ENCODE peak calls at places on chromosome 9, in eight cellular contexts. One of them, this sample, is unnamed.

GRCh38 chr9:3526903-3527652 is 1.3 kb upstream of the RFX3 start:
- DNase-seq in psoas muscle: peak
- DNase-seq in Caco-2: no peak
- DNase-seq in endodermal cell: peak
- DNase-seq in foreskin fibroblast: no peak
- DNase-seq in CD4-positive, alpha-beta T cell: no peak
- DNase-seq in heart left ventricle: no peak
- DNase-seq in GM12865: peak
- DNase-seq in this sample: peak

GRCh38 chr9:96006961-96007360 is 131.5 kb downstream of the ERCC6L2 start:
- DNase-seq in psoas muscle: no peak
- DNase-seq in Caco-2: no peak
- DNase-seq in endodermal cell: no peak
- DNase-seq in foreskin fibroblast: peak
- DNase-seq in CD4-positive, alpha-beta T cell: no peak
- DNase-seq in heart left ventricle: no peak
- DNase-seq in GM12865: no peak
- DNase-seq in this sample: no peak

GRCh38 chr9:133529874-133530273 is 4.6 kb upstream of the ADAMTSL2 start:
- DNase-seq in psoas muscle: no peak
- DNase-seq in Caco-2: no peak
- DNase-seq in endodermal cell: no peak
- DNase-seq in foreskin fibroblast: no peak
- DNase-seq in CD4-positive, alpha-beta T cell: no peak
- DNase-seq in heart left ventricle: no peak
- DNase-seq in GM12865: no peak
- DNase-seq in this sample: no peak

GRCh38 chr9:4620881-4621555 is 41.1 kb upstream of the PLPP6 start:
- DNase-seq in psoas muscle: no peak
- DNase-seq in Caco-2: no peak
- DNase-seq in endodermal cell: no peak
- DNase-seq in foreskin fibroblast: no peak
- DNase-seq in CD4-positive, alpha-beta T cell: no peak
- DNase-seq in heart left ventricle: no peak
- DNase-seq in GM12865: no peak
- DNase-seq in this sample: no peak

GRCh38 chr9:128558431-128559310 is 6.3 kb downstream of the SPTAN1 start:
- DNase-seq in psoas muscle: peak
- DNase-seq in Caco-2: peak
- DNase-seq in endodermal cell: peak
- DNase-seq in foreskin fibroblast: peak
- DNase-seq in CD4-positive, alpha-beta T cell: no peak
- DNase-seq in heart left ventricle: peak
- DNase-seq in GM12865: peak
- DNase-seq in this sample: peak

GRCh38 chr9:7910426-7911015 is 110.9 kb upstream of the DMAC1 start:
- DNase-seq in psoas muscle: no peak
- DNase-seq in Caco-2: no peak
- DNase-seq in endodermal cell: no peak
- DNase-seq in foreskin fibroblast: no peak
- DNase-seq in CD4-positive, alpha-beta T cell: no peak
- DNase-seq in heart left ventricle: peak
- DNase-seq in GM12865: no peak
- DNase-seq in this sample: no peak

GRCh38 chr9:16309350-16310271 is 560.9 kb downstream of the BNC2 start:
- DNase-seq in psoas muscle: peak
- DNase-seq in Caco-2: no peak
- DNase-seq in endodermal cell: no peak
- DNase-seq in foreskin fibroblast: peak
- DNase-seq in CD4-positive, alpha-beta T cell: no peak
- DNase-seq in heart left ventricle: peak
- DNase-seq in GM12865: no peak
- DNase-seq in this sample: no peak

GRCh38 chr9:125397736-125398135 is 136.1 kb downstream of the GAPVD1 start:
- DNase-seq in psoas muscle: no peak
- DNase-seq in Caco-2: no peak
- DNase-seq in endodermal cell: no peak
- DNase-seq in foreskin fibroblast: no peak
- DNase-seq in CD4-positive, alpha-beta T cell: no peak
- DNase-seq in heart left ventricle: no peak
- DNase-seq in GM12865: no peak
- DNase-seq in this sample: no peak

GRCh38 chr9:16715404-16715803 is 155.1 kb downstream of the BNC2 start:
- DNase-seq in psoas muscle: no peak
- DNase-seq in Caco-2: no peak
- DNase-seq in endodermal cell: no peak
- DNase-seq in foreskin fibroblast: no peak
- DNase-seq in CD4-positive, alpha-beta T cell: no peak
- DNase-seq in heart left ventricle: no peak
- DNase-seq in GM12865: no peak
- DNase-seq in this sample: no peak

GRCh38 chr9:88691811-88692210 is 156.8 kb downstream of the NXNL2 start:
- DNase-seq in psoas muscle: no peak
- DNase-seq in Caco-2: no peak
- DNase-seq in endodermal cell: no peak
- DNase-seq in foreskin fibroblast: peak
- DNase-seq in CD4-positive, alpha-beta T cell: no peak
- DNase-seq in heart left ventricle: no peak
- DNase-seq in GM12865: peak
- DNase-seq in this sample: no peak

GRCh38 chr9:117305454-117305853 is 109.4 kb downstream of the ASTN2 start:
- DNase-seq in psoas muscle: no peak
- DNase-seq in Caco-2: no peak
- DNase-seq in endodermal cell: no peak
- DNase-seq in foreskin fibroblast: no peak
- DNase-seq in CD4-positive, alpha-beta T cell: no peak
- DNase-seq in heart left ventricle: no peak
- DNase-seq in GM12865: no peak
- DNase-seq in this sample: no peak

GRCh38 chr9:89532478-89532877 is 34.6 kb upstream of the SEMA4D start:
- DNase-seq in psoas muscle: no peak
- DNase-seq in Caco-2: no peak
- DNase-seq in endodermal cell: no peak
- DNase-seq in foreskin fibroblast: no peak
- DNase-seq in CD4-positive, alpha-beta T cell: no peak
- DNase-seq in heart left ventricle: no peak
- DNase-seq in GM12865: no peak
- DNase-seq in this sample: no peak

GRCh38 chr9:26261503-26262330 is 583.5 kb upstream of the TUSC1 start:
- DNase-seq in psoas muscle: no peak
- DNase-seq in Caco-2: peak
- DNase-seq in endodermal cell: peak
- DNase-seq in foreskin fibroblast: peak
- DNase-seq in CD4-positive, alpha-beta T cell: no peak
- DNase-seq in heart left ventricle: no peak
- DNase-seq in GM12865: no peak
- DNase-seq in this sample: no peak

GRCh38 chr9:33250458-33250995 is 10.6 kb downstream of the SPINK4 start:
- DNase-seq in psoas muscle: no peak
- DNase-seq in Caco-2: no peak
- DNase-seq in endodermal cell: no peak
- DNase-seq in foreskin fibroblast: peak
- DNase-seq in CD4-positive, alpha-beta T cell: no peak
- DNase-seq in heart left ventricle: no peak
- DNase-seq in GM12865: no peak
- DNase-seq in this sample: no peak

GRCh38 chr9:34590376-34591090 is 1.0 kb upstream of the CNTFR start:
- DNase-seq in psoas muscle: peak
- DNase-seq in Caco-2: peak
- DNase-seq in endodermal cell: peak
- DNase-seq in foreskin fibroblast: no peak
- DNase-seq in CD4-positive, alpha-beta T cell: no peak
- DNase-seq in heart left ventricle: no peak
- DNase-seq in GM12865: no peak
- DNase-seq in this sample: no peak

GRCh38 chr9:104842698-104843097 is 78.8 kb downstream of the NIPSNAP3B start:
- DNase-seq in psoas muscle: no peak
- DNase-seq in Caco-2: no peak
- DNase-seq in endodermal cell: peak
- DNase-seq in foreskin fibroblast: no peak
- DNase-seq in CD4-positive, alpha-beta T cell: no peak
- DNase-seq in heart left ventricle: no peak
- DNase-seq in GM12865: no peak
- DNase-seq in this sample: no peak

GRCh38 chr9:126499005-126499910 is 114.5 kb upstream of the LMX1B start:
- DNase-seq in psoas muscle: no peak
- DNase-seq in Caco-2: peak
- DNase-seq in endodermal cell: peak
- DNase-seq in foreskin fibroblast: peak
- DNase-seq in CD4-positive, alpha-beta T cell: peak
- DNase-seq in heart left ventricle: no peak
- DNase-seq in GM12865: peak
- DNase-seq in this sample: no peak

DNA sequence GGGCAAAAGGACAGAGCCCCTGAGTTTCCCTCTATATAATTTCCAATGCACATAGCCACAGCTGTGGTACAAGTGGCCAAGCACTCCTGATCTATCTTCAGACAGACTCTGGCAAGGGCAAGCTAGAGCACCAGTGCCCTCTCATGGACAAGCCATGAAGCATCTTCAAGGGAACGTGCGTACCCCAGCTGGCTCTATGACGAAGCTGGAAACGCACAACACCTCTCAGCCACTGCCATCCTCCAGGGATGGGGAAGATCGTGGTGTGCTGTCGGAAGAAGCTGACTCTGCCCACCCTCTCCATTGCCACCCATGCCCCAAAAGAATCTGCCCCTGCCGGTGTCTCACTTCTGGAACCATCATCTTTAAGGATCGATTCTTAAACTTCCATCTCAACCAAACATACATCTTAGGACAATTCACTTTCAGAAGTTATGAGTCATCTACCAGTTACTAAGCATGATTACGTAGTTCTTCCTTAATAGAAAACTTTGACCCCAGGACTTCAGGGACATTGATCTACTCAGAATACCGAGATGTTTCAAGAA is 482.9 kb downstream of the AGTPBP1 start:
- DNase-seq in psoas muscle: peak
- DNase-seq in Caco-2: peak
- DNase-seq in endodermal cell: peak
- DNase-seq in foreskin fibroblast: peak
- DNase-seq in CD4-positive, alpha-beta T cell: no peak
- DNase-seq in heart left ventricle: peak
- DNase-seq in GM12865: peak
- DNase-seq in this sample: no peak
- TF ChIP-seq CTCF in psoas muscle: peak
- TF ChIP-seq CTCF in Caco-2: peak
- TF ChIP-seq CTCF in endodermal cell: peak
- TF ChIP-seq CTCF in foreskin fibroblast: peak
- TF ChIP-seq CTCF in CD4-positive, alpha-beta T cell: no peak
- TF ChIP-seq CTCF in heart left ventricle: peak
- TF ChIP-seq CTCF in GM12865: peak
- TF ChIP-seq CTCF in this sample: no peak

GRCh38 chr9:18666987-18667772 is 193.2 kb downstream of the ADAMTSL1 start:
- DNase-seq in psoas muscle: no peak
- DNase-seq in Caco-2: no peak
- DNase-seq in endodermal cell: no peak
- DNase-seq in foreskin fibroblast: no peak
- DNase-seq in CD4-positive, alpha-beta T cell: no peak
- DNase-seq in heart left ventricle: no peak
- DNase-seq in GM12865: no peak
- DNase-seq in this sample: no peak

GRCh38 chr9:18665947-18666346 is 192.0 kb downstream of the ADAMTSL1 start:
- DNase-seq in psoas muscle: no peak
- DNase-seq in Caco-2: no peak
- DNase-seq in endodermal cell: no peak
- DNase-seq in foreskin fibroblast: no peak
- DNase-seq in CD4-positive, alpha-beta T cell: no peak
- DNase-seq in heart left ventricle: no peak
- DNase-seq in GM12865: no peak
- DNase-seq in this sample: no peak

GRCh38 chr9:18666348-18666747 is 192.4 kb downstream of the ADAMTSL1 start:
- DNase-seq in psoas muscle: no peak
- DNase-seq in Caco-2: no peak
- DNase-seq in endodermal cell: no peak
- DNase-seq in foreskin fibroblast: no peak
- DNase-seq in CD4-positive, alpha-beta T cell: no peak
- DNase-seq in heart left ventricle: no peak
- DNase-seq in GM12865: no peak
- DNase-seq in this sample: no peak

GRCh38 chr9:18658764-18659705 is 185.1 kb downstream of the ADAMTSL1 start:
- DNase-seq in psoas muscle: no peak
- DNase-seq in Caco-2: no peak
- DNase-seq in endodermal cell: no peak
- DNase-seq in foreskin fibroblast: peak
- DNase-seq in CD4-positive, alpha-beta T cell: no peak
- DNase-seq in heart left ventricle: no peak
- DNase-seq in GM12865: no peak
- DNase-seq in this sample: no peak

GRCh38 chr9:18662320-18662719 is 188.4 kb downstream of the ADAMTSL1 start:
- DNase-seq in psoas muscle: no peak
- DNase-seq in Caco-2: no peak
- DNase-seq in endodermal cell: no peak
- DNase-seq in foreskin fibroblast: no peak
- DNase-seq in CD4-positive, alpha-beta T cell: no peak
- DNase-seq in heart left ventricle: no peak
- DNase-seq in GM12865: no peak
- DNase-seq in this sample: no peak
- TF ChIP-seq CTCF in psoas muscle: no peak
- TF ChIP-seq CTCF in Caco-2: no peak
- TF ChIP-seq CTCF in endodermal cell: no peak
- TF ChIP-seq CTCF in foreskin fibroblast: no peak
- TF ChIP-seq CTCF in CD4-positive, alpha-beta T cell: no peak
- TF ChIP-seq CTCF in heart left ventricle: no peak
- TF ChIP-seq CTCF in GM12865: no peak
- TF ChIP-seq CTCF in this sample: no peak

GRCh38 chr9:77807295-77807694 is 159.2 kb upstream of the GNA14 start:
- DNase-seq in psoas muscle: no peak
- DNase-seq in Caco-2: no peak
- DNase-seq in endodermal cell: no peak
- DNase-seq in foreskin fibroblast: peak
- DNase-seq in CD4-positive, alpha-beta T cell: no peak
- DNase-seq in heart left ventricle: no peak
- DNase-seq in GM12865: no peak
- DNase-seq in this sample: no peak
- TF ChIP-seq CTCF in psoas muscle: no peak
- TF ChIP-seq CTCF in Caco-2: no peak
- TF ChIP-seq CTCF in endodermal cell: no peak
- TF ChIP-seq CTCF in foreskin fibroblast: no peak
- TF ChIP-seq CTCF in CD4-positive, alpha-beta T cell: no peak
- TF ChIP-seq CTCF in heart left ventricle: no peak
- TF ChIP-seq CTCF in GM12865: no peak
- TF ChIP-seq CTCF in this sample: no peak

DNA sequence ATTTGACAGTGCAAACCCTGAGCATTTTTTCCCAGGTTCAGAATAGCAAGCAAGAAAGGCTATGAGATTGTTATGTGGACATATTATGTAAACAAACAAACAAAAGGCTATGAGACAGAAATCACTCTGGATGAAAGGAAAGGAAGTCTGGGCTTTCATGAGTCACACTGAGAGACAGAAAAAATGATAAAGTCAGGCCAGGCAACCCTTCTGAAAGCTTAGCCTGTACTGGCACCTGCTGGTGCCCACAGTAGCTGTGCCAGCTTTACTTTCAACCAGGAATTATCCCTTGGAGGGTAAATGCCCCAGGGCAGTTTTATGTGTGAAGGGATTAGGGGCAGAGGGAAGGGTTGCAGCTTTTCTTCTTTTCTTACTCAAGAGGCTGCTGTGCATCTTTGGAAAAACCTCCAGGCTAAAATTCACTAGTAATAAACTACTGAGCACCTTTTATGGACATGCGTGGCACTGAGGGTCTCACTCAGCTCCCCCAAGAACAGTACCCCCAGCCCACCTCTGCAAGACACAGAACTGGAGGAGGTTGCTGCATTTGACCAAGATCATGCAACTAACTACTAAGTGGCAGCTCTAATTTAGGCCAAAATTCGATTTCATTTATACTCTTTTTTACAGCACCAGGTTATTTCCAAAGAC is 41.7 kb downstream of the ACTL7B start:
- DNase-seq in psoas muscle: no peak
- DNase-seq in Caco-2: no peak
- DNase-seq in endodermal cell: peak
- DNase-seq in foreskin fibroblast: peak
- DNase-seq in CD4-positive, alpha-beta T cell: no peak
- DNase-seq in heart left ventricle: no peak
- DNase-seq in GM12865: no peak
- DNase-seq in this sample: no peak
- TF ChIP-seq CTCF in psoas muscle: peak
- TF ChIP-seq CTCF in Caco-2: no peak
- TF ChIP-seq CTCF in endodermal cell: peak
- TF ChIP-seq CTCF in foreskin fibroblast: peak
- TF ChIP-seq CTCF in CD4-positive, alpha-beta T cell: no peak
- TF ChIP-seq CTCF in heart left ventricle: peak
- TF ChIP-seq CTCF in GM12865: peak
- TF ChIP-seq CTCF in this sample: no peak

This sample was measured in omental fat pad.